ENCODE peak calls at places on chromosomes 4 and X, in nine cellular contexts. One of them, this sample, is unnamed.

GRCh38 chr4:168825975-168826374 is 184.1 kb downstream of the CBR4 start:
- DNase-seq in GM23338: no peak
- DNase-seq in HCT116: no peak
- DNase-seq in suprapubic skin: no peak
- DNase-seq in stomach: no peak
- DNase-seq in K562: no peak
- DNase-seq in spleen: no peak
- DNase-seq in GM12892: no peak
- DNase-seq in Panc1: no peak
- DNase-seq in this sample: no peak

GRCh38 chrX:68646421-68646820 is 1.0 kb upstream of the STARD8 start:
- DNase-seq in spleen: no peak
- DNase-seq in K562: no peak
- DNase-seq in HCT116: no peak
- DNase-seq in stomach: no peak
- DNase-seq in suprapubic skin: no peak
- DNase-seq in Panc1: no peak
- DNase-seq in GM12892: no peak
- DNase-seq in GM23338: no peak
- DNase-seq in this sample: no peak

GRCh38 chrX:20265221-20265725 is 1.4 kb downstream of the RPS6KA3 start:
- DNase-seq in Panc1: no peak
- DNase-seq in GM12892: peak
- DNase-seq in GM23338: peak
- DNase-seq in HCT116: peak
- DNase-seq in spleen: peak
- DNase-seq in suprapubic skin: peak
- DNase-seq in K562: peak
- DNase-seq in stomach: peak
- DNase-seq in this sample: no peak

GRCh38 chr4:179605196-179605595 is 2163.0 kb upstream of the AGA start:
- DNase-seq in stomach: no peak
- DNase-seq in K562: no peak
- DNase-seq in GM12892: no peak
- DNase-seq in suprapubic skin: no peak
- DNase-seq in spleen: no peak
- DNase-seq in HCT116: no peak
- DNase-seq in GM23338: no peak
- DNase-seq in Panc1: no peak
- DNase-seq in this sample: no peak

GRCh38 chrX:56763556-56764152 is 34.6 kb downstream of the NBDY start:
- DNase-seq in K562: no peak
- DNase-seq in suprapubic skin: no peak
- DNase-seq in GM23338: peak
- DNase-seq in Panc1: no peak
- DNase-seq in stomach: peak
- DNase-seq in HCT116: no peak
- DNase-seq in GM12892: no peak
- DNase-seq in spleen: peak
- DNase-seq in this sample: no peak

GRCh38 chr4:62661821-62662220 is 1461.7 kb downstream of the ADGRL3 start:
- DNase-seq in suprapubic skin: no peak
- DNase-seq in stomach: no peak
- DNase-seq in K562: no peak
- DNase-seq in GM12892: no peak
- DNase-seq in Panc1: no peak
- DNase-seq in GM23338: peak
- DNase-seq in spleen: no peak
- DNase-seq in HCT116: no peak
- DNase-seq in this sample: no peak

GRCh38 chrX:26653050-26653449 is 437.1 kb downstream of the MAGEB5 start:
- DNase-seq in GM12892: no peak
- DNase-seq in Panc1: no peak
- DNase-seq in stomach: no peak
- DNase-seq in suprapubic skin: no peak
- DNase-seq in GM23338: no peak
- DNase-seq in K562: no peak
- DNase-seq in HCT116: no peak
- DNase-seq in spleen: no peak
- DNase-seq in this sample: no peak

GRCh38 chr4:101790521-101791188 is at the start of gene BANK1:
- DNase-seq in K562: no peak
- DNase-seq in spleen: peak
- DNase-seq in HCT116: peak
- DNase-seq in GM23338: peak
- DNase-seq in GM12892: peak
- DNase-seq in stomach: peak
- DNase-seq in suprapubic skin: no peak
- DNase-seq in Panc1: peak
- DNase-seq in this sample: peak

GRCh38 chr4:139890810-139891209 is 225.2 kb downstream of the MGST2 start:
- DNase-seq in K562: no peak
- DNase-seq in spleen: no peak
- DNase-seq in GM23338: no peak
- DNase-seq in suprapubic skin: no peak
- DNase-seq in Panc1: no peak
- DNase-seq in GM12892: no peak
- DNase-seq in HCT116: no peak
- DNase-seq in stomach: no peak
- DNase-seq in this sample: no peak

GRCh38 chr4:74547042-74547441 is 102.1 kb downstream of the AREG start:
- DNase-seq in Panc1: no peak
- DNase-seq in GM23338: no peak
- DNase-seq in suprapubic skin: no peak
- DNase-seq in HCT116: no peak
- DNase-seq in spleen: no peak
- DNase-seq in GM12892: no peak
- DNase-seq in stomach: no peak
- DNase-seq in K562: no peak
- DNase-seq in this sample: no peak

GRCh38 chrX:103722505-103722904 is 11.8 kb downstream of the TMEM31 start:
- DNase-seq in suprapubic skin: no peak
- DNase-seq in HCT116: no peak
- DNase-seq in spleen: no peak
- DNase-seq in GM12892: no peak
- DNase-seq in stomach: no peak
- DNase-seq in Panc1: no peak
- DNase-seq in GM23338: no peak
- DNase-seq in K562: no peak
- DNase-seq in this sample: no peak

GRCh38 chr4:155207534-155208257 is 740 bp upstream of the NPY2R start:
- DNase-seq in GM23338: peak
- DNase-seq in HCT116: no peak
- DNase-seq in Panc1: no peak
- DNase-seq in GM12892: no peak
- DNase-seq in stomach: no peak
- DNase-seq in K562: no peak
- DNase-seq in spleen: no peak
- DNase-seq in suprapubic skin: no peak
- DNase-seq in this sample: no peak

GRCh38 chrX:21756785-21757529 is 959 bp downstream of the SMPX start:
- DNase-seq in stomach: no peak
- DNase-seq in K562: no peak
- DNase-seq in GM23338: no peak
- DNase-seq in GM12892: no peak
- DNase-seq in suprapubic skin: no peak
- DNase-seq in Panc1: no peak
- DNase-seq in spleen: no peak
- DNase-seq in HCT116: no peak
- DNase-seq in this sample: no peak

GRCh38 chr4:158316264-158316663 is 106.0 kb downstream of the TMEM144 start:
- DNase-seq in Panc1: no peak
- DNase-seq in K562: no peak
- DNase-seq in stomach: no peak
- DNase-seq in HCT116: no peak
- DNase-seq in GM12892: no peak
- DNase-seq in spleen: no peak
- DNase-seq in suprapubic skin: no peak
- DNase-seq in GM23338: no peak
- DNase-seq in this sample: no peak

GRCh38 chr4:152352645-152353116 is 183.2 kb downstream of the FBXW7 start:
- DNase-seq in HCT116: peak
- DNase-seq in suprapubic skin: no peak
- DNase-seq in stomach: no peak
- DNase-seq in spleen: peak
- DNase-seq in K562: peak
- DNase-seq in GM12892: no peak
- DNase-seq in GM23338: peak
- DNase-seq in Panc1: no peak
- DNase-seq in this sample: peak
- TF ChIP-seq POLR2AphosphoS5 in HCT116: no peak
- TF ChIP-seq POLR2AphosphoS5 in suprapubic skin: peak
- TF ChIP-seq POLR2AphosphoS5 in stomach: peak
- TF ChIP-seq POLR2AphosphoS5 in spleen: no peak
- TF ChIP-seq POLR2AphosphoS5 in K562: no peak
- TF ChIP-seq POLR2AphosphoS5 in GM12892: no peak
- TF ChIP-seq POLR2AphosphoS5 in GM23338: no peak
- TF ChIP-seq POLR2AphosphoS5 in Panc1: no peak
- TF ChIP-seq POLR2AphosphoS5 in this sample: peak

DNA sequence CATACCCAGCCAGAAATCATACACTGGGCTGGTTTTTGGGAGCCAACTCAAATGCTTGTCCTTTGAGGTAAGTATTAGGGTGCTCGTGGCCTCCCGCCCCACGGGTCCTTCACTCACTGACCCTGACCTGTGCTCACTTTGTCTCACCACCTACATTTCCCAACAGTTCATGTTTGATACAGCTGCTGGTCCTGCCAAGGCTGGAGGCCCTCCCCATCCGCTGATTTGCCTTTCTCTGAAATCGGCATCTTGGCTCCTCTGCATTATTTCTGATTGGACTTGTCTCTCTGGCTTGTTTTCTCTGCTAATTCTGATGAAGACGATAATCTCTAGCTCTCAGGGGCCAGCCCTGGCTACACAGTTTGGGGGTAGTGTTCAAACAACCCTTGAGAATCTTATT is 70.2 kb downstream of the SORBS2 start:
- DNase-seq in GM12892: no peak
- DNase-seq in spleen: no peak
- DNase-seq in K562: no peak
- DNase-seq in HCT116: no peak
- DNase-seq in Panc1: no peak
- DNase-seq in GM23338: no peak
- DNase-seq in suprapubic skin: no peak
- DNase-seq in stomach: no peak
- DNase-seq in this sample: no peak
- TF ChIP-seq POLR2AphosphoS5 in GM12892: no peak
- TF ChIP-seq POLR2AphosphoS5 in spleen: no peak
- TF ChIP-seq POLR2AphosphoS5 in K562: no peak
- TF ChIP-seq POLR2AphosphoS5 in HCT116: no peak
- TF ChIP-seq POLR2AphosphoS5 in Panc1: no peak
- TF ChIP-seq POLR2AphosphoS5 in GM23338: no peak
- TF ChIP-seq POLR2AphosphoS5 in suprapubic skin: no peak
- TF ChIP-seq POLR2AphosphoS5 in stomach: no peak
- TF ChIP-seq POLR2AphosphoS5 in this sample: no peak

GRCh38 chr4:151174784-151175183 is 75.4 kb downstream of the RPS3A start:
- DNase-seq in GM23338: no peak
- DNase-seq in spleen: no peak
- DNase-seq in HCT116: no peak
- DNase-seq in K562: no peak
- DNase-seq in Panc1: no peak
- DNase-seq in suprapubic skin: no peak
- DNase-seq in GM12892: no peak
- DNase-seq in stomach: no peak
- DNase-seq in this sample: no peak

GRCh38 chr4:151176711-151177110 is 77.3 kb downstream of the RPS3A start:
- DNase-seq in GM23338: no peak
- DNase-seq in HCT116: no peak
- DNase-seq in stomach: no peak
- DNase-seq in GM12892: no peak
- DNase-seq in suprapubic skin: no peak
- DNase-seq in spleen: no peak
- DNase-seq in Panc1: no peak
- DNase-seq in K562: no peak
- DNase-seq in this sample: no peak

GRCh38 chr4:151175754-151176153 is 76.3 kb downstream of the RPS3A start:
- DNase-seq in stomach: no peak
- DNase-seq in K562: no peak
- DNase-seq in HCT116: no peak
- DNase-seq in spleen: no peak
- DNase-seq in suprapubic skin: no peak
- DNase-seq in GM12892: no peak
- DNase-seq in GM23338: no peak
- DNase-seq in Panc1: no peak
- DNase-seq in this sample: no peak

GRCh38 chr4:151173751-151174325 is 74.4 kb downstream of the RPS3A start:
- DNase-seq in suprapubic skin: no peak
- DNase-seq in GM23338: no peak
- DNase-seq in spleen: no peak
- DNase-seq in K562: no peak
- DNase-seq in Panc1: no peak
- DNase-seq in HCT116: no peak
- DNase-seq in stomach: no peak
- DNase-seq in GM12892: no peak
- DNase-seq in this sample: no peak

DNA sequence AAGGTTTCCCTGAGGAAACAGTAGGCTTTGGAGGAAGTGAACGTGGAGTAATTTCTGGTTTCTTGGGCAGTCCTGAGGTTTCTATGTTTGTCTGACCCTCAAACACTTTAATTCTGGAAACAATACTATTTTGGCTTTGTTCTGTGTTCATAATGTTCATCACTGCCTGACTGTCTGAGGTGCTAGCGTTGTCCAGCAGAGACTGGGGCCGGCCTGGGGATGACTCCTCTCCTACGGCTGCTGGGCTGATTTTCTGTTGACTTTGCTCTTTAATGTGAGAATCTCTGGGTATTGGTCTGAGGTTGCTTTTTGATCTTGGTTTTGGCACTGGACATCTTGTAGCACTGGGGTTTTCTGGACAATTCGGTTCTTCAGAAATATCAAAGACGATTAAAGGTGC is 75.8 kb downstream of the RPS3A start:
- DNase-seq in stomach: no peak
- DNase-seq in GM12892: no peak
- DNase-seq in GM23338: no peak
- DNase-seq in Panc1: no peak
- DNase-seq in suprapubic skin: no peak
- DNase-seq in HCT116: no peak
- DNase-seq in K562: no peak
- DNase-seq in spleen: no peak
- DNase-seq in this sample: no peak
- TF ChIP-seq POLR2AphosphoS5 in stomach: no peak
- TF ChIP-seq POLR2AphosphoS5 in GM12892: no peak
- TF ChIP-seq POLR2AphosphoS5 in GM23338: no peak
- TF ChIP-seq POLR2AphosphoS5 in Panc1: no peak
- TF ChIP-seq POLR2AphosphoS5 in suprapubic skin: no peak
- TF ChIP-seq POLR2AphosphoS5 in HCT116: no peak
- TF ChIP-seq POLR2AphosphoS5 in K562: no peak
- TF ChIP-seq POLR2AphosphoS5 in spleen: no peak
- TF ChIP-seq POLR2AphosphoS5 in this sample: no peak

GRCh38 chr4:45099471-45099870 is 373.1 kb upstream of the GNPDA2 start:
- DNase-seq in GM12892: no peak
- DNase-seq in stomach: no peak
- DNase-seq in spleen: no peak
- DNase-seq in HCT116: no peak
- DNase-seq in Panc1: no peak
- DNase-seq in suprapubic skin: no peak
- DNase-seq in GM23338: no peak
- DNase-seq in K562: no peak
- DNase-seq in this sample: no peak

DNA sequence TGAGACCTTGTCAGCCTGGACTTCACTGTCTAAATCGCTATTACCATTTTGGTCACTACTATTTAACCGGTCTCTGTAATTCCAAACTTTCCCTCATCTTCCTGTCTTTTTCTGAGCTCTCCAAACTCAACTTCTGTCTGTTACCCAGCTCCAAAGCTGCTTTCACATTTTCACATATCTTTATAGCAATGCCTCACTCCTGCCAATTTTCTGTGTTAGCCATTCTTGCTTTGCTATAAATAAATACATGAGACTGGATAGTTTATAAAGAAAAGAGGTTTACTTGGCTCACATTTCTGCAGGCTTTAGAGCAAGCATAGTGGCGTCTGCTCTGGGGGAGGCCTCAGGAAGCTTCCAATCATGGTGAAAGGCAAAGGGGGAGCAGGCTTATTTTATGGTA is 368.3 kb upstream of the GNPDA2 start:
- DNase-seq in spleen: no peak
- DNase-seq in GM23338: no peak
- DNase-seq in HCT116: no peak
- DNase-seq in GM12892: no peak
- DNase-seq in Panc1: no peak
- DNase-seq in stomach: no peak
- DNase-seq in suprapubic skin: no peak
- DNase-seq in K562: no peak
- DNase-seq in this sample: no peak
- TF ChIP-seq POLR2AphosphoS5 in spleen: no peak
- TF ChIP-seq POLR2AphosphoS5 in GM23338: no peak
- TF ChIP-seq POLR2AphosphoS5 in HCT116: no peak
- TF ChIP-seq POLR2AphosphoS5 in GM12892: no peak
- TF ChIP-seq POLR2AphosphoS5 in Panc1: no peak
- TF ChIP-seq POLR2AphosphoS5 in stomach: no peak
- TF ChIP-seq POLR2AphosphoS5 in suprapubic skin: no peak
- TF ChIP-seq POLR2AphosphoS5 in K562: no peak
- TF ChIP-seq POLR2AphosphoS5 in this sample: no peak

This sample was measured in GM12891.